ENCODE peak calls at places on chromosomes 6 and 20, in six cellular contexts. U, D, J, B, R and Q are unnamed samples.

GRCh38 chr6:129817821-129818220 is 43.3 kb downstream of the TMEM244 start:
- DNase-seq in R (no peak), U (no peak), B (no peak), J (no peak), D (no peak), Q (no peak)

GRCh38 chr6:129766959-129767728 is 57.2 kb upstream of the ARHGAP18 start:
- DNase-seq in R (peak; percentile 51), J (peak; percentile 29), B (peak; percentile 17), D (no peak), U (peak; percentile 54), Q (peak; percentile 69)

GRCh38 chr6:79461205-79461604 is 76.0 kb downstream of the LCA5 start:
- DNase-seq in J (no peak), U (no peak), R (no peak), B (no peak), D (no peak), Q (no peak)

GRCh38 chr6:36657942-36658544 is 20.5 kb upstream of the CDKN1A start:
- DNase-seq in R (no peak), J (no peak), U (no peak), D (no peak), B (no peak), Q (peak; percentile 57)

GRCh38 chr20:11901127-11901526 is 16.6 kb upstream of the BTBD3 start:
- DNase-seq in B (no peak), U (no peak), D (no peak), R (no peak), J (no peak), Q (peak; percentile 84)

GRCh38 chr20:54062812-54063280 is 7.5 kb downstream of the BCAS1 start:
- DNase-seq in B (no peak), U (no peak), R (no peak), J (no peak), D (no peak), Q (peak; percentile 8)

GRCh38 chr6:158571826-158572652 is 12.1 kb downstream of the TMEM181 start:
- DNase-seq in B (peak; percentile 87), J (no peak), R (no peak), U (peak; percentile 32), D (no peak), Q (no peak)

GRCh38 chr20:44601801-44602204 is 19.4 kb downstream of the PKIG start:
- DNase-seq in R (no peak), B (peak; percentile 51), D (peak; percentile 77), J (no peak), U (peak; percentile 85), Q (no peak)

GRCh38 chr20:36542019-36542488 is 735 bp downstream of the MYL9 start:
- DNase-seq in D (peak; percentile 69), R (peak; percentile 62), B (peak; percentile 38), J (no peak), U (peak; percentile 54), Q (peak; percentile 56)
- H3K27ac ChIP-seq in D (peak overlapping the region; percentile 99), R (no peak overlapping the region), B (peak overlapping the region; percentile 99), J (no peak overlapping the region), U (peak overlapping the region; percentile 79), Q (peak overlapping the region; percentile 88)

GRCh38 chr6:39790772-39791171 is 1.4 kb upstream of the DAAM2 start:
- DNase-seq in D (no peak), U (no peak), J (no peak), B (no peak), R (no peak), Q (no peak)

GRCh38 chr6:39791850-39792500 is at the start of gene DAAM2:
- DNase-seq in B (peak; percentile 50), D (peak; percentile 76), U (peak; percentile 78), J (no peak), R (peak; percentile 45), Q (no peak)

GRCh38 chr6:39793528-39793927 is 1.4 kb downstream of the DAAM2 start:
- DNase-seq in D (no peak), U (no peak), J (no peak), R (no peak), B (no peak), Q (no peak)

GRCh38 chr6:39792501-39793450 is 600 bp downstream of the DAAM2 start:
- DNase-seq in D (no peak), R (no peak), U (peak; percentile 69), J (no peak), B (no peak), Q (no peak)

DNA sequence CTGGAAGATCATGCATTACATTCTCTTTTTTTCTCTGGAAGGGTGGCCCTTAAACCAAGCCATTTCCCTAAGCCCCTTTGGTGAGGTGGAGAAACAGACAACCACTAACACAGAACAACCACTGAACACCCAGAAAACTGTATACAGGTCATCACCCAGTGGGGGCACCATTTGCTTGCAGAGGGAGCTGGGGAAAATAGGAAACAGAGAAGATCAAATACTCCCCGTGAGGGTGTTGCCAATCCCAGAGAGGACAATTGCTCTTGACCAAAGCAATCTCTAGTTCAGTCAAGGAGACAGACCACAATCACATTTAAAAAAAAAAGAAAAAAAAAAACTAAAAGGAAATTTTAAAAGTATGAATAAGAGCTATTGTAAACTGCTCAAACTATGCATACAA is 865 bp upstream of the DAAM2 start:
- DNase-seq in J (no peak), D (no peak), R (peak; percentile 60), U (no peak), B (no peak), Q (no peak)
- TF ChIP-seq CTCF in J (no peak), D (no peak), R (peak; percentile 48), U (no peak), B (no peak), Q (peak; percentile 57)

DNA sequence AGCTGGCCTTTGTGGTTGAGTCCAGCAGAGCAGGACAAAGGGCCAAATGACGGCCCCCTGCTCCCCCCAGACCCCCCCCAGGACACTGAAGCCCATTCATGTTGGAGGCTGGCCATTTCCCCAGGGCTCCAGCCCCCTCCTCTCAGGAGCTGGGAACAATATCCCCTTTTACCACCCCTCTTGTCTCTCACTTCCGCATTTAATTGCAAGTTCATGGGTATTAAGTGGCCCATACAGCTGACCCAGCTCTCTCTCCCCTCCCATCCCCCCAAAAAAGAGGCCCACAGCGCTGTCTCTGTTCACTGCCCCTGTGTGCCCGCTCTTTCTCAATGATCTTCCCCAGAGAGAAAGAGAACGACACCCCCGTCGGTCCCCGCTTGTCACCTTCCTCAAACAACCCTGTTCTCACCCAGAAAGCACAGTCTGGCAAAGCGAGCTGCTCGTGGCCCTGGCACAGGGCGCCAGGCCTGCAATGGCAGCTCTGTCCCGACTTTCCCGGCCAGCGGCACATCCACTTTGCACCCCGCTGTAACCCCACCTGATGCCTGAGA is 30.4 kb downstream of the PREX1 start:
- DNase-seq in D (peak; percentile 57), J (no peak), U (no peak), R (no peak), B (peak; percentile 31), Q (no peak)
- H3K27ac ChIP-seq in D (no peak overlapping the region), J (no peak overlapping the region), U (no peak overlapping the region), R (no peak overlapping the region), B (peak overlapping the region; percentile 30), Q (no peak overlapping the region)

GRCh38 chr6:25042599-25042936 is 106.8 kb upstream of the RIPOR2 start:
- DNase-seq in J (no peak), B (no peak), R (no peak), U (no peak), D (no peak), Q (no peak)
- TF ChIP-seq CTCF in J (peak; percentile 48), B (no peak), R (no peak), U (no peak), D (no peak), Q (no peak)

DNA sequence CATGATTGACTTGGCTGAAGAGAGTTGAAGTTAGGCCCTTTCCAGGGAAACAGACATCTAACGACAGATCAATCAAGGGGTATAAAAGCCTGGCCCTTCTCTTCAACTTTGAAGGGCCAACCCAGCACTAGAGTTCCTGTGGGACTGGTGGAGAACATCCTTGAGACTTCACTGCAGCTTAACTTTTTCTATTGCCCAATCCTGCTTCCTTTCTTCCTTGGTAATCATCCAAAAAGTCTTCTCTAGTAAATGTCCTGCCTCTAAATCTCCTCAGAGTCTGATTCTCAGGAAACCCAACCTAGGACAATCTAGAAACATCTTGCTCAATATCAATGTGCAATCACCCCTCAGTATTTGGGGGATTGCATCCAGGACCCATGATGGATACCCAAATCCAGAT is 1.9 kb downstream of the MKKS start:
- DNase-seq in U (no peak), B (no peak), D (no peak), J (no peak), R (no peak), Q (no peak)
- H3K27ac ChIP-seq in U (no peak overlapping the region), B (no peak overlapping the region), D (no peak overlapping the region), J (no peak overlapping the region), R (no peak overlapping the region), Q (no peak overlapping the region)

DNA sequence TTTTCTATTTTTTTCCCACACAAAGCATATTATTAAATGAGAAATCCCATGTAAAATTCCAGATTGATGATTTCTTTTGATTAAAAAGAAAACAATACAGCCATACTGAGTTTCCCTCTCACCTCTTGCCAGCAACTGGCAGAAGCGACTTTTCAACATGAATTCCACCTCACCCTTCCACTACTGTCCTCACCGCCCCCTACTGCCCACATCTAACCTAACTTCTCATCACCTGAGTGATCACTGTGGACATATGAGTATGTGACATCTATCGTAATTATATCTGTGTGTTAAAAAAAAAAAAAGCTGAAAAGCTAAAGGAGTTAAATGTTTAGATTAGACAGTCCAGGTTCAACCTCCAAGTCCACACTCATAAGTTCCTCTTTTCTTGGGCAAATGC is 528.6 kb downstream of the PRKN start:
- DNase-seq in D (no peak), B (no peak), J (no peak), U (no peak), R (no peak), Q (no peak)
- TF ChIP-seq CTCF in D (no peak), B (no peak), J (no peak), U (no peak), R (peak; percentile 7), Q (peak; percentile 21)